ENCODE peak calls at places on chromosomes 13 and 19, in ten cellular contexts. Z, G, V, S, A, F, O, D, K and J are unnamed samples.
A peak's percentile ranks its signal among the peaks of the same experiment; 100 is the strongest.

GRCh38 chr13:99878921-99879610 is 92.5 kb downstream of the ZIC5 start:
- DNase-seq in Z (no peak), G (no peak), V (no peak), S (no peak), A (no peak), F (no peak), O (no peak), D (no peak), K (no peak), J (no peak)

GRCh38 chr13:47671762-47672161 is 329.3 kb downstream of the SUCLA2 start:
- DNase-seq in Z (no peak), G (no peak), V (no peak), S (no peak), A (no peak), F (no peak), O (no peak), D (no peak), K (no peak), J (no peak)

GRCh38 chr13:65914707-65915106 is 1315.4 kb downstream of the PCDH9 start:
- DNase-seq in Z (no peak), G (no peak), V (no peak), S (no peak), A (peak; percentile 87), F (peak; percentile 89), O (no peak), D (peak; percentile 44), K (no peak), J (peak; percentile 88)

GRCh38 chr13:92896842-92897241 is 329.8 kb upstream of the GPC6 start:
- DNase-seq in Z (no peak), G (no peak), V (no peak), S (no peak), A (peak; percentile 15), F (peak; percentile 25), O (no peak), D (peak; percentile 1), K (no peak), J (peak; percentile 27)

GRCh38 chr19:1106841-1107654 is 3.3 kb downstream of the GPX4 start:
- DNase-seq in Z (no peak), G (no peak), V (no peak), S (no peak), A (peak; percentile 72), F (peak; percentile 61), O (no peak), D (peak; percentile 74), K (no peak), J (peak; percentile 60)

GRCh38 chr19:46786236-46787039 is 2.0 kb downstream of the SLC1A5 start:
- DNase-seq in Z (peak; percentile 69), G (peak; percentile 76), V (peak; percentile 79), S (peak; percentile 82), A (peak; percentile 93), F (peak; percentile 88), O (peak; percentile 32), D (peak; percentile 95), K (peak; percentile 78), J (peak; percentile 83)

GRCh38 chr19:3783660-3784584 is 2.3 kb downstream of the MATK start:
- DNase-seq in Z (no peak), G (no peak), V (peak; percentile 60), S (no peak), A (no peak), F (no peak), O (no peak), D (no peak), K (no peak), J (no peak)

GRCh38 chr13:67076378-67076777 is 153.8 kb downstream of the PCDH9 start:
- DNase-seq in Z (no peak), G (no peak), V (no peak), S (no peak), A (peak; percentile 23), F (peak; percentile 57), O (no peak), D (no peak), K (no peak), J (no peak)

GRCh38 chr13:98313938-98314292 is 136.8 kb upstream of the RNF113B start:
- DNase-seq in Z (no peak), G (no peak), V (no peak), S (no peak), A (no peak), F (no peak), O (no peak), D (no peak), K (peak; percentile 21), J (no peak)

DNA sequence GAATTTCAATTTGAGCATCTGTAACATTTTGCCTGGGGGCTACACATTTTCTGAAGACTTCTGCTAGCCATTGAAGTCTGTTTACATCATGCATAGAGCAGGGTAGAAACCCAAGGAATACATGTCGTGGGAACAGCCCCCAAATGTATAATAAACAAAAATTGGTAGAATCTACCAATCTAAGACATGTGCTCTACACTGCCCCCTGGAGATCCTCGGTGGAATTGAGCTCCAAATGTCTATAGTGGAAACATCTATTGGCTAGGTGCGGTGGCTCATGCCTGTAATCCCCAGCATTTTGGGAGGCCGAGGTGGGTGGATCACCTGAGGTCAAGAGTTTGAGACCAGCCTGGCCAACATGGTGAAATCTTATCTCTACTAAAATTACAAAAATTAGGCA is 57.3 kb downstream of the MBD3L2B start:
- DNase-seq in Z (no peak), G (no peak), V (peak; percentile 43), S (no peak), A (no peak), F (no peak), O (no peak), D (no peak), K (peak; percentile 41), J (no peak)
- TF ChIP-seq CTCF in Z (no peak), G (no peak), V (peak; percentile 66), S (peak; percentile 52), A (no peak), F (peak; percentile 40), O (peak; percentile 23), D (peak; percentile 28), K (no peak), J (peak; percentile 30)

DNA sequence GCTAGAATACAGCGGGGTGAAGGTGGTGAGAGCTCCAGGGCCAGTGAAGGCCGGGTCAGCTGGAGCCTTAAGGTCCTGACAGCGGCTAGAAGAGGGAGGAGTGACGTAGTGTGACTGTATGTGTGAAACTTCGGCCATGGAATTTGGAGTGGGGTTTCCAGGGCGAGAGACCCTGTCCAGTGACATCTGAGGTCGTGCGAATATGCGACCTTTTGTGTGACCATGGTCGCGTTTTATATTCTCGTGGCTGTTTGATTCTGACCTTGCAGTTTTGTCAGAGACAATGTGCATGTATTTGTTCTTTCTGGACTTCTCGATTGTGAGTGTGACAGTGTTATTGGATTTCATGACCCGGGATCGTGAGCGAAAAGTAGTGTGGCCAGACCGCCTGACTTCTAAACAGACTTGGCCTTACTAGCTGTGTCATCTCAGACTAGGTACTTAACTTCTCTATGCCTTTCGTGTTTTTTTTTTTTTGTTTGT is 405 bp upstream of the ZNF569 start:
- DNase-seq in Z (no peak), G (no peak), V (no peak), S (no peak), A (no peak), F (no peak), O (no peak), D (no peak), K (no peak), J (no peak)
- H3K4me3 ChIP-seq in Z (peak overlapping the region; percentile 93), G (peak overlapping the region; percentile 68), V (peak overlapping the region; percentile 88), S (peak overlapping the region; percentile 84), A (peak overlapping the region; percentile 89), F (peak overlapping the region; percentile 95), O (peak overlapping the region; percentile 94), D (peak overlapping the region; percentile 81), K (peak overlapping the region; percentile 36), J (peak overlapping the region; percentile 85)

GRCh38 chr19:13872695-13873389 is 4.1 kb upstream of the NANOS3 start:
- DNase-seq in Z (no peak), G (no peak), V (peak; percentile 55), S (no peak), A (peak; percentile 41), F (no peak), O (no peak), D (no peak), K (no peak), J (no peak)
- TF ChIP-seq CTCF in Z (no peak), G (no peak), V (peak; percentile 13), S (peak; percentile 63), A (no peak), F (no peak), O (no peak), D (peak; percentile 18), K (no peak), J (no peak)

GRCh38 chr19:9494096-9494495 is 4.3 kb downstream of the ZNF560 start:
- DNase-seq in Z (no peak), G (no peak), V (no peak), S (no peak), A (no peak), F (no peak), O (no peak), D (no peak), K (no peak), J (no peak)

GRCh38 chr19:9500796-9501195 is 2.4 kb upstream of the ZNF560 start:
- DNase-seq in Z (no peak), G (no peak), V (no peak), S (no peak), A (no peak), F (no peak), O (no peak), D (no peak), K (no peak), J (no peak)

DNA sequence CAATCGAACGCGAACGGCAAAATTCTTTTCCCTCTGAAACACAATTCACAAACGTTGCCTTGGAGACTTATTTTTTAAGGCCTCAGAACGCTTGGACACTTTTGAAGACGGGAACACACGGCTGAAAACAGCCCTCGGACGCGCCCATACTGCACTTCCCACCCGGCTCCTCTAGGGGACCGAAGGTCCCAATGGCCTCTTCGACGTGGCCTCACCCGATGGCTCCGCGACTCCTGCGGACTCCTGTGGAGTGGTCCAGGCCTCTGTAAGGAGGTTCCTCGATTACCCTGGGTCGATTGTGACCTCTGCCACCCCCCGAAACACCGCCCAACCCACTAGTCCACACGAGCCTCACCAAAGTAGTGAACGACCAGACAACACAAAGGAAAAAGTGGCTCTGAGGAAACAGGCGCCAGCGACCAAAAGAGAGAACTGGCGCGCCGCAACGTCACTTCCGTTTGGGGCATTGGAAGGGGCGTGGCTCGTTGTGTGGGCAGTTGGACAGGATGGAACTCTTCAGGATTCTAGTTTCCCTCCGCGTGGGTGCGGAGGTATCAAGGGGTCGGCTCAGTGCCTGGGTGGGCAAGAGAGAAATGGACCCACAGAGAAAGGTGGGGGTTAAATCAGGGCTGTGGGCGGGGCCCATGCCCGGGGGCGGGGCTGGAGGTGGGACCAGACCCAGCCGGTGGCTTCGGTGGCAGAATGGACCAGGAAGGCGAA is at the start of gene ZNF560:
- DNase-seq in Z (no peak), G (no peak), V (no peak), S (peak; percentile 18), A (peak; percentile 81), F (peak; percentile 67), O (no peak), D (peak; percentile 11), K (no peak), J (peak; percentile 21)
- H3K4me3 ChIP-seq in Z (no peak within 1 kb of the TSS), G (no peak within 1 kb of the TSS), V (no peak within 1 kb of the TSS), S (no peak within 1 kb of the TSS), A (peak within 1 kb of the TSS; percentile 18), F (peak within 1 kb of the TSS; percentile 6), O (no peak within 1 kb of the TSS), D (peak within 1 kb of the TSS; percentile 46), K (no peak within 1 kb of the TSS), J (peak within 1 kb of the TSS; percentile 4)

DNA sequence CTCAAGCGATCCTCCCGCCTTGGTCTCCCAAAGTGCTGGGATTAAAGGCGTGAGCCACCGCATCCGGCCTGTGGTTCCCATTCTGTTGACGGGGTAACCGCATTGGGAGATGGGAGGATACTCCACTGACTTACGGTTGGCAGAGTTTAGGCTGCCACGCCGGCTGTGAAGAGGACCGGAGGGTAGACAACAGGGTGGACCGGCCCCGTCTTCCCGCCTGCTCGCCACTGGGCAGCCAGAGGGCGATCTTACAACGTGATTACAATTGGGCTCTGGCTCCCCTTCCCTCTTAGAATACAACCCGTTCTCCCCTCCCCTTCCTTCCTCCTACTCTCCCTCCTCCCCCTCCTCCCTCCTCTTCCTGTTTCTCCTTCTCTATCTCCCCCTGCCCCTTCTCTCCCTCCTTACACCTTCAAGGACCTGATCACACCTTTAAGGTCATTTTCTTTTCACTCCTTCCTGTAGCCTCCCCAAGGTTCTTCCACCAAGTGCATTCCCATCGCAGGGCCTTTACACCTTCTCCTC is 957 bp upstream of the CCDC194 start:
- DNase-seq in Z (peak; percentile 71), G (no peak), V (peak; percentile 43), S (peak; percentile 71), A (peak; percentile 74), F (peak; percentile 79), O (no peak), D (peak; percentile 60), K (peak; percentile 79), J (peak; percentile 33)
- TF ChIP-seq CTCF in Z (peak; percentile 63), G (peak; percentile 76), V (peak; percentile 48), S (peak; percentile 80), A (peak; percentile 58), F (peak; percentile 84), O (peak; percentile 50), D (peak; percentile 72), K (peak; percentile 24), J (peak; percentile 29)